ENCODE peak calls at places on chromosome 6, in seven cellular contexts. R is psoas muscle, H is hippocampal formation, P is AG04450, X is HEK293T, Z is GM12865, J is pancreas. D is an unnamed sample.

GRCh38 chr6:145034664-145035063 is 700.7 kb downstream of the EPM2A start:
- DNase-seq in R (no peak), H (no peak), P (no peak), X (no peak), Z (no peak), J (no peak), D (no peak)

GRCh38 chr6:53410508-53411258 is 61.9 kb upstream of the ELOVL5 start:
- DNase-seq in R (peak), H (peak), P (no peak), X (peak), Z (peak), J (no peak), D (no peak)

GRCh38 chr6:47321582-47321981 is 11.9 kb upstream of the TNFRSF21 start:
- DNase-seq in R (no peak), H (no peak), P (no peak), X (no peak), Z (no peak), J (no peak), D (no peak)

GRCh38 chr6:117477988-117478852 is 4.3 kb upstream of the DCBLD1 start:
- DNase-seq in R (no peak), H (peak), P (no peak), X (no peak), Z (peak), J (no peak), D (no peak)

GRCh38 chr6:47414517-47415167 is 62.9 kb upstream of the CD2AP start:
- DNase-seq in R (no peak), H (no peak), P (no peak), X (no peak), Z (peak), J (no peak), D (no peak)

GRCh38 chr6:167559675-167560479 is 235.0 kb downstream of the TTLL2 start:
- DNase-seq in R (no peak), H (no peak), P (no peak), X (no peak), Z (no peak), J (peak), D (no peak)

GRCh38 chr6:107305391-107305790 is 154.0 kb downstream of the PDSS2 start:
- DNase-seq in R (no peak), H (no peak), P (no peak), X (no peak), Z (no peak), J (no peak), D (no peak)

GRCh38 chr6:137145421-137145820 is 28.0 kb downstream of the IL22RA2 start:
- DNase-seq in R (no peak), H (no peak), P (no peak), X (no peak), Z (no peak), J (no peak), D (no peak)

GRCh38 chr6:37990762-37991525 is 171.4 kb downstream of the ZFAND3 start:
- DNase-seq in R (no peak), H (no peak), P (peak), X (no peak), Z (no peak), J (no peak), D (no peak)

GRCh38 chr6:120938164-120938875 is 396.0 kb downstream of the TBC1D32 start:
- DNase-seq in R (no peak), H (no peak), P (no peak), X (no peak), Z (no peak), J (no peak), D (no peak)

GRCh38 chr6:25889877-25890853 is 16.1 kb upstream of the SLC17A3 start:
- DNase-seq in R (no peak), H (peak), P (no peak), X (peak), Z (peak), J (no peak), D (no peak)

GRCh38 chr6:12007915-12008286 is 4.2 kb upstream of the HIVEP1 start:
- DNase-seq in R (no peak), H (no peak), P (no peak), X (no peak), Z (no peak), J (no peak), D (no peak)

GRCh38 chr6:47126647-47127339 is 84.7 kb upstream of the ADGRF1 start:
- DNase-seq in R (no peak), H (no peak), P (no peak), X (no peak), Z (no peak), J (no peak), D (no peak)

GRCh38 chr6:107704377-107705013 is 119.6 kb downstream of the SCML4 start:
- DNase-seq in R (no peak), H (peak), P (no peak), X (peak), Z (peak), J (no peak), D (peak)

GRCh38 chr6:170404036-170404435 is 97.5 kb downstream of the FAM120B start:
- DNase-seq in R (no peak), H (peak), P (no peak), X (no peak), Z (no peak), J (no peak), D (no peak)

GRCh38 chr6:4503700-4504099 is 272.5 kb upstream of the CDYL start:
- DNase-seq in R (no peak), H (no peak), P (no peak), X (no peak), Z (no peak), J (no peak), D (no peak)

GRCh38 chr6:36478051-36478526 is 35.3 kb downstream of the KCTD20 start:
- DNase-seq in R (no peak), H (no peak), P (no peak), X (no peak), Z (no peak), J (no peak), D (no peak)

GRCh38 chr6:140078552-140079126 is 704.2 kb upstream of the CITED2 start:
- DNase-seq in R (no peak), H (no peak), P (peak), X (no peak), Z (no peak), J (no peak), D (no peak)

GRCh38 chr6:52399511-52400315 is 20.4 kb upstream of the EFHC1 start:
- DNase-seq in R (no peak), H (peak), P (no peak), X (peak), Z (peak), J (no peak), D (no peak)

GRCh38 chr6:163180874-163181541 is 233.5 kb upstream of the QKI start:
- DNase-seq in R (peak), H (peak), P (no peak), X (peak), Z (peak), J (peak), D (peak)

GRCh38 chr6:170186006-170186908 is 104.6 kb downstream of the DLL1 start:
- DNase-seq in R (no peak), H (no peak), P (no peak), X (no peak), Z (no peak), J (no peak), D (no peak)

GRCh38 chr6:6829872-6830683 is 241.6 kb downstream of the LY86 start:
- DNase-seq in R (no peak), H (no peak), P (no peak), X (no peak), Z (no peak), J (no peak), D (no peak)